ENCODE peak calls at places on chromosomes 12 and 14, in ten cellular contexts. One of them, this sample, is unnamed.

GRCh38 chr14:30808576-30808975 is 65.8 kb upstream of the COCH start:
- DNase-seq in caudate nucleus: no peak
- DNase-seq in activated CD8-positive, alpha-beta T cell treated with anti-CD3 and anti-CD28 coated beads, Interleukin-2, amount 10 ng/mL, durations not matched to agents 7 days and 5 days: no peak
- DNase-seq in lower lobe of right lung: no peak
- DNase-seq in activated CD4-positive, CD25-positive, alpha-beta regulatory T cell: no peak
- DNase-seq in M059J: peak
- DNase-seq in EH: peak
- DNase-seq in LoVo: no peak
- DNase-seq in brain microvascular endothelial cell: peak
- DNase-seq in transverse colon: no peak
- DNase-seq in this sample: no peak

GRCh38 chr12:130683080-130683479 is 33.0 kb downstream of the RIMBP2 start:
- DNase-seq in brain microvascular endothelial cell: no peak
- DNase-seq in EH: no peak
- DNase-seq in M059J: no peak
- DNase-seq in caudate nucleus: no peak
- DNase-seq in activated CD4-positive, CD25-positive, alpha-beta regulatory T cell: no peak
- DNase-seq in transverse colon: no peak
- DNase-seq in lower lobe of right lung: no peak
- DNase-seq in activated CD8-positive, alpha-beta T cell treated with anti-CD3 and anti-CD28 coated beads, Interleukin-2, amount 10 ng/mL, durations not matched to agents 7 days and 5 days: no peak
- DNase-seq in LoVo: no peak
- DNase-seq in this sample: no peak

GRCh38 chr12:19191563-19191962 is 62.0 kb downstream of the PLEKHA5 start:
- DNase-seq in brain microvascular endothelial cell: no peak
- DNase-seq in EH: no peak
- DNase-seq in LoVo: no peak
- DNase-seq in activated CD4-positive, CD25-positive, alpha-beta regulatory T cell: no peak
- DNase-seq in activated CD8-positive, alpha-beta T cell treated with anti-CD3 and anti-CD28 coated beads, Interleukin-2, amount 10 ng/mL, durations not matched to agents 7 days and 5 days: no peak
- DNase-seq in caudate nucleus: no peak
- DNase-seq in transverse colon: no peak
- DNase-seq in lower lobe of right lung: no peak
- DNase-seq in M059J: no peak
- DNase-seq in this sample: no peak

GRCh38 chr12:131189781-131190180 is 236.1 kb downstream of the ADGRD1 start:
- DNase-seq in M059J: no peak
- DNase-seq in LoVo: no peak
- DNase-seq in caudate nucleus: no peak
- DNase-seq in activated CD8-positive, alpha-beta T cell treated with anti-CD3 and anti-CD28 coated beads, Interleukin-2, amount 10 ng/mL, durations not matched to agents 7 days and 5 days: no peak
- DNase-seq in transverse colon: no peak
- DNase-seq in lower lobe of right lung: no peak
- DNase-seq in activated CD4-positive, CD25-positive, alpha-beta regulatory T cell: no peak
- DNase-seq in brain microvascular endothelial cell: no peak
- DNase-seq in EH: no peak
- DNase-seq in this sample: no peak

GRCh38 chr14:77268989-77269595 is 1.9 kb downstream of the NGB start:
- DNase-seq in EH: no peak
- DNase-seq in activated CD8-positive, alpha-beta T cell treated with anti-CD3 and anti-CD28 coated beads, Interleukin-2, amount 10 ng/mL, durations not matched to agents 7 days and 5 days: no peak
- DNase-seq in LoVo: no peak
- DNase-seq in transverse colon: no peak
- DNase-seq in caudate nucleus: no peak
- DNase-seq in activated CD4-positive, CD25-positive, alpha-beta regulatory T cell: no peak
- DNase-seq in brain microvascular endothelial cell: no peak
- DNase-seq in M059J: no peak
- DNase-seq in lower lobe of right lung: no peak
- DNase-seq in this sample: no peak

GRCh38 chr14:34502826-34503225 is 36.7 kb downstream of the EAPP start:
- DNase-seq in lower lobe of right lung: no peak
- DNase-seq in brain microvascular endothelial cell: peak
- DNase-seq in caudate nucleus: no peak
- DNase-seq in LoVo: no peak
- DNase-seq in transverse colon: no peak
- DNase-seq in activated CD4-positive, CD25-positive, alpha-beta regulatory T cell: no peak
- DNase-seq in M059J: no peak
- DNase-seq in activated CD8-positive, alpha-beta T cell treated with anti-CD3 and anti-CD28 coated beads, Interleukin-2, amount 10 ng/mL, durations not matched to agents 7 days and 5 days: no peak
- DNase-seq in EH: peak
- DNase-seq in this sample: no peak

GRCh38 chr14:23445773-23446172 is 10.3 kb upstream of the MYH7 start:
- DNase-seq in M059J: no peak
- DNase-seq in transverse colon: no peak
- DNase-seq in activated CD4-positive, CD25-positive, alpha-beta regulatory T cell: no peak
- DNase-seq in lower lobe of right lung: no peak
- DNase-seq in caudate nucleus: no peak
- DNase-seq in EH: no peak
- DNase-seq in activated CD8-positive, alpha-beta T cell treated with anti-CD3 and anti-CD28 coated beads, Interleukin-2, amount 10 ng/mL, durations not matched to agents 7 days and 5 days: no peak
- DNase-seq in LoVo: no peak
- DNase-seq in brain microvascular endothelial cell: no peak
- DNase-seq in this sample: no peak

GRCh38 chr12:49548822-49549648 is 10.2 kb downstream of the KCNH3 start:
- DNase-seq in caudate nucleus: no peak
- DNase-seq in lower lobe of right lung: no peak
- DNase-seq in LoVo: no peak
- DNase-seq in activated CD8-positive, alpha-beta T cell treated with anti-CD3 and anti-CD28 coated beads, Interleukin-2, amount 10 ng/mL, durations not matched to agents 7 days and 5 days: peak
- DNase-seq in brain microvascular endothelial cell: no peak
- DNase-seq in transverse colon: peak
- DNase-seq in EH: peak
- DNase-seq in M059J: no peak
- DNase-seq in activated CD4-positive, CD25-positive, alpha-beta regulatory T cell: no peak
- DNase-seq in this sample: no peak

GRCh38 chr12:70721216-70721615 is 84.0 kb upstream of the PTPRB start:
- DNase-seq in lower lobe of right lung: no peak
- DNase-seq in EH: no peak
- DNase-seq in LoVo: no peak
- DNase-seq in caudate nucleus: no peak
- DNase-seq in transverse colon: no peak
- DNase-seq in brain microvascular endothelial cell: no peak
- DNase-seq in activated CD4-positive, CD25-positive, alpha-beta regulatory T cell: no peak
- DNase-seq in M059J: no peak
- DNase-seq in activated CD8-positive, alpha-beta T cell treated with anti-CD3 and anti-CD28 coated beads, Interleukin-2, amount 10 ng/mL, durations not matched to agents 7 days and 5 days: no peak
- DNase-seq in this sample: no peak

GRCh38 chr14:54672688-54673087 is 105.8 kb downstream of the SAMD4A start:
- DNase-seq in transverse colon: no peak
- DNase-seq in caudate nucleus: no peak
- DNase-seq in lower lobe of right lung: no peak
- DNase-seq in brain microvascular endothelial cell: no peak
- DNase-seq in activated CD8-positive, alpha-beta T cell treated with anti-CD3 and anti-CD28 coated beads, Interleukin-2, amount 10 ng/mL, durations not matched to agents 7 days and 5 days: no peak
- DNase-seq in EH: no peak
- DNase-seq in activated CD4-positive, CD25-positive, alpha-beta regulatory T cell: no peak
- DNase-seq in LoVo: no peak
- DNase-seq in M059J: no peak
- DNase-seq in this sample: no peak

GRCh38 chr14:105128059-105128458 is 40.5 kb downstream of the JAG2 start:
- DNase-seq in lower lobe of right lung: no peak
- DNase-seq in LoVo: no peak
- DNase-seq in activated CD4-positive, CD25-positive, alpha-beta regulatory T cell: no peak
- DNase-seq in M059J: no peak
- DNase-seq in activated CD8-positive, alpha-beta T cell treated with anti-CD3 and anti-CD28 coated beads, Interleukin-2, amount 10 ng/mL, durations not matched to agents 7 days and 5 days: no peak
- DNase-seq in caudate nucleus: no peak
- DNase-seq in transverse colon: no peak
- DNase-seq in EH: no peak
- DNase-seq in brain microvascular endothelial cell: no peak
- DNase-seq in this sample: no peak

GRCh38 chr14:25537846-25538455 is 488.0 kb upstream of the STXBP6 start:
- DNase-seq in brain microvascular endothelial cell: no peak
- DNase-seq in LoVo: peak
- DNase-seq in caudate nucleus: no peak
- DNase-seq in activated CD8-positive, alpha-beta T cell treated with anti-CD3 and anti-CD28 coated beads, Interleukin-2, amount 10 ng/mL, durations not matched to agents 7 days and 5 days: peak
- DNase-seq in activated CD4-positive, CD25-positive, alpha-beta regulatory T cell: no peak
- DNase-seq in transverse colon: peak
- DNase-seq in M059J: peak
- DNase-seq in lower lobe of right lung: no peak
- DNase-seq in EH: no peak
- DNase-seq in this sample: peak

GRCh38 chr12:109795023-109795422 is 38.2 kb downstream of the TRPV4 start:
- DNase-seq in lower lobe of right lung: no peak
- DNase-seq in EH: peak
- DNase-seq in M059J: peak
- DNase-seq in activated CD4-positive, CD25-positive, alpha-beta regulatory T cell: no peak
- DNase-seq in transverse colon: no peak
- DNase-seq in caudate nucleus: no peak
- DNase-seq in LoVo: no peak
- DNase-seq in brain microvascular endothelial cell: peak
- DNase-seq in activated CD8-positive, alpha-beta T cell treated with anti-CD3 and anti-CD28 coated beads, Interleukin-2, amount 10 ng/mL, durations not matched to agents 7 days and 5 days: no peak
- DNase-seq in this sample: no peak

GRCh38 chr12:47408171-47408871 is 297.5 kb downstream of the RPAP3 start:
- DNase-seq in M059J: peak
- DNase-seq in EH: no peak
- DNase-seq in activated CD4-positive, CD25-positive, alpha-beta regulatory T cell: no peak
- DNase-seq in transverse colon: peak
- DNase-seq in caudate nucleus: no peak
- DNase-seq in lower lobe of right lung: no peak
- DNase-seq in brain microvascular endothelial cell: no peak
- DNase-seq in LoVo: peak
- DNase-seq in activated CD8-positive, alpha-beta T cell treated with anti-CD3 and anti-CD28 coated beads, Interleukin-2, amount 10 ng/mL, durations not matched to agents 7 days and 5 days: peak
- DNase-seq in this sample: no peak

GRCh38 chr14:22973217-22974032 is 8.9 kb downstream of the AJUBA start:
- DNase-seq in LoVo: no peak
- DNase-seq in caudate nucleus: no peak
- DNase-seq in M059J: peak
- DNase-seq in activated CD8-positive, alpha-beta T cell treated with anti-CD3 and anti-CD28 coated beads, Interleukin-2, amount 10 ng/mL, durations not matched to agents 7 days and 5 days: peak
- DNase-seq in brain microvascular endothelial cell: peak
- DNase-seq in activated CD4-positive, CD25-positive, alpha-beta regulatory T cell: no peak
- DNase-seq in EH: peak
- DNase-seq in lower lobe of right lung: no peak
- DNase-seq in transverse colon: peak
- DNase-seq in this sample: peak

GRCh38 chr12:113702796-113703195 is 231.1 kb upstream of the LHX5 start:
- DNase-seq in LoVo: no peak
- DNase-seq in transverse colon: no peak
- DNase-seq in caudate nucleus: no peak
- DNase-seq in EH: no peak
- DNase-seq in lower lobe of right lung: no peak
- DNase-seq in activated CD4-positive, CD25-positive, alpha-beta regulatory T cell: no peak
- DNase-seq in brain microvascular endothelial cell: no peak
- DNase-seq in M059J: no peak
- DNase-seq in activated CD8-positive, alpha-beta T cell treated with anti-CD3 and anti-CD28 coated beads, Interleukin-2, amount 10 ng/mL, durations not matched to agents 7 days and 5 days: no peak
- DNase-seq in this sample: no peak

GRCh38 chr12:34244608-34245007 is 222.3 kb downstream of the ALG10 start:
- DNase-seq in M059J: peak
- DNase-seq in caudate nucleus: no peak
- DNase-seq in transverse colon: no peak
- DNase-seq in EH: no peak
- DNase-seq in activated CD4-positive, CD25-positive, alpha-beta regulatory T cell: no peak
- DNase-seq in brain microvascular endothelial cell: no peak
- DNase-seq in LoVo: no peak
- DNase-seq in activated CD8-positive, alpha-beta T cell treated with anti-CD3 and anti-CD28 coated beads, Interleukin-2, amount 10 ng/mL, durations not matched to agents 7 days and 5 days: no peak
- DNase-seq in lower lobe of right lung: no peak
- DNase-seq in this sample: no peak

GRCh38 chr14:28767851-28768548 is 1.4 kb downstream of the FOXG1 start:
- DNase-seq in caudate nucleus: no peak
- DNase-seq in transverse colon: no peak
- DNase-seq in activated CD8-positive, alpha-beta T cell treated with anti-CD3 and anti-CD28 coated beads, Interleukin-2, amount 10 ng/mL, durations not matched to agents 7 days and 5 days: no peak
- DNase-seq in activated CD4-positive, CD25-positive, alpha-beta regulatory T cell: no peak
- DNase-seq in lower lobe of right lung: no peak
- DNase-seq in EH: no peak
- DNase-seq in brain microvascular endothelial cell: no peak
- DNase-seq in LoVo: no peak
- DNase-seq in M059J: peak
- DNase-seq in this sample: no peak

GRCh38 chr12:120110550-120111501 is 5.7 kb downstream of the RAB35 start:
- DNase-seq in lower lobe of right lung: peak
- DNase-seq in brain microvascular endothelial cell: no peak
- DNase-seq in transverse colon: peak
- DNase-seq in LoVo: no peak
- DNase-seq in activated CD4-positive, CD25-positive, alpha-beta regulatory T cell: peak
- DNase-seq in activated CD8-positive, alpha-beta T cell treated with anti-CD3 and anti-CD28 coated beads, Interleukin-2, amount 10 ng/mL, durations not matched to agents 7 days and 5 days: peak
- DNase-seq in EH: no peak
- DNase-seq in M059J: no peak
- DNase-seq in caudate nucleus: no peak
- DNase-seq in this sample: peak

GRCh38 chr14:91889477-91890211 is 22.3 kb upstream of the TC2N start:
- DNase-seq in caudate nucleus: no peak
- DNase-seq in lower lobe of right lung: no peak
- DNase-seq in M059J: no peak
- DNase-seq in activated CD4-positive, CD25-positive, alpha-beta regulatory T cell: no peak
- DNase-seq in LoVo: no peak
- DNase-seq in EH: no peak
- DNase-seq in transverse colon: peak
- DNase-seq in activated CD8-positive, alpha-beta T cell treated with anti-CD3 and anti-CD28 coated beads, Interleukin-2, amount 10 ng/mL, durations not matched to agents 7 days and 5 days: no peak
- DNase-seq in brain microvascular endothelial cell: no peak
- DNase-seq in this sample: peak

GRCh38 chr14:89327771-89328212 is 89.2 kb downstream of the FOXN3 start:
- DNase-seq in M059J: peak
- DNase-seq in EH: peak
- DNase-seq in lower lobe of right lung: no peak
- DNase-seq in caudate nucleus: no peak
- DNase-seq in activated CD8-positive, alpha-beta T cell treated with anti-CD3 and anti-CD28 coated beads, Interleukin-2, amount 10 ng/mL, durations not matched to agents 7 days and 5 days: no peak
- DNase-seq in transverse colon: no peak
- DNase-seq in LoVo: no peak
- DNase-seq in activated CD4-positive, CD25-positive, alpha-beta regulatory T cell: no peak
- DNase-seq in brain microvascular endothelial cell: no peak
- DNase-seq in this sample: no peak

GRCh38 chr14:103288076-103288766 is 45.8 kb upstream of the EIF5 start:
- DNase-seq in lower lobe of right lung: no peak
- DNase-seq in LoVo: no peak
- DNase-seq in activated CD8-positive, alpha-beta T cell treated with anti-CD3 and anti-CD28 coated beads, Interleukin-2, amount 10 ng/mL, durations not matched to agents 7 days and 5 days: no peak
- DNase-seq in brain microvascular endothelial cell: no peak
- DNase-seq in caudate nucleus: no peak
- DNase-seq in M059J: no peak
- DNase-seq in activated CD4-positive, CD25-positive, alpha-beta regulatory T cell: no peak
- DNase-seq in transverse colon: no peak
- DNase-seq in EH: no peak
- DNase-seq in this sample: peak

GRCh38 chr12:13179159-13180074 is 17.1 kb upstream of the EMP1 start:
- DNase-seq in lower lobe of right lung: peak
- DNase-seq in activated CD8-positive, alpha-beta T cell treated with anti-CD3 and anti-CD28 coated beads, Interleukin-2, amount 10 ng/mL, durations not matched to agents 7 days and 5 days: peak
- DNase-seq in EH: peak
- DNase-seq in transverse colon: peak
- DNase-seq in caudate nucleus: no peak
- DNase-seq in LoVo: peak
- DNase-seq in activated CD4-positive, CD25-positive, alpha-beta regulatory T cell: peak
- DNase-seq in M059J: peak
- DNase-seq in brain microvascular endothelial cell: peak
- DNase-seq in this sample: no peak

GRCh38 chr14:35384386-35385041 is 20.0 kb downstream of the NFKBIA start:
- DNase-seq in brain microvascular endothelial cell: peak
- DNase-seq in activated CD8-positive, alpha-beta T cell treated with anti-CD3 and anti-CD28 coated beads, Interleukin-2, amount 10 ng/mL, durations not matched to agents 7 days and 5 days: no peak
- DNase-seq in LoVo: no peak
- DNase-seq in M059J: peak
- DNase-seq in lower lobe of right lung: no peak
- DNase-seq in EH: peak
- DNase-seq in transverse colon: peak
- DNase-seq in caudate nucleus: no peak
- DNase-seq in activated CD4-positive, CD25-positive, alpha-beta regulatory T cell: no peak
- DNase-seq in this sample: no peak

GRCh38 chr12:58915634-58916033 is 4.7 kb downstream of the LRIG3 start:
- DNase-seq in M059J: peak
- DNase-seq in lower lobe of right lung: no peak
- DNase-seq in caudate nucleus: no peak
- DNase-seq in transverse colon: peak
- DNase-seq in EH: peak
- DNase-seq in brain microvascular endothelial cell: peak
- DNase-seq in activated CD4-positive, CD25-positive, alpha-beta regulatory T cell: no peak
- DNase-seq in activated CD8-positive, alpha-beta T cell treated with anti-CD3 and anti-CD28 coated beads, Interleukin-2, amount 10 ng/mL, durations not matched to agents 7 days and 5 days: no peak
- DNase-seq in LoVo: peak
- DNase-seq in this sample: no peak

GRCh38 chr12:103928736-103929050 is 1.5 kb upstream of the HSP90B1 start:
- DNase-seq in brain microvascular endothelial cell: no peak
- DNase-seq in LoVo: no peak
- DNase-seq in activated CD4-positive, CD25-positive, alpha-beta regulatory T cell: no peak
- DNase-seq in activated CD8-positive, alpha-beta T cell treated with anti-CD3 and anti-CD28 coated beads, Interleukin-2, amount 10 ng/mL, durations not matched to agents 7 days and 5 days: peak
- DNase-seq in lower lobe of right lung: peak
- DNase-seq in EH: no peak
- DNase-seq in transverse colon: peak
- DNase-seq in caudate nucleus: no peak
- DNase-seq in M059J: no peak
- DNase-seq in this sample: no peak

GRCh38 chr14:90443161-90444076 is 46.6 kb downstream of the CALM1 start:
- DNase-seq in brain microvascular endothelial cell: no peak
- DNase-seq in LoVo: no peak
- DNase-seq in activated CD4-positive, CD25-positive, alpha-beta regulatory T cell: no peak
- DNase-seq in transverse colon: no peak
- DNase-seq in activated CD8-positive, alpha-beta T cell treated with anti-CD3 and anti-CD28 coated beads, Interleukin-2, amount 10 ng/mL, durations not matched to agents 7 days and 5 days: no peak
- DNase-seq in lower lobe of right lung: no peak
- DNase-seq in caudate nucleus: no peak
- DNase-seq in M059J: no peak
- DNase-seq in EH: no peak
- DNase-seq in this sample: no peak

GRCh38 chr14:90522585-90523191 is 125.9 kb downstream of the CALM1 start:
- DNase-seq in EH: peak
- DNase-seq in activated CD8-positive, alpha-beta T cell treated with anti-CD3 and anti-CD28 coated beads, Interleukin-2, amount 10 ng/mL, durations not matched to agents 7 days and 5 days: no peak
- DNase-seq in caudate nucleus: no peak
- DNase-seq in LoVo: peak
- DNase-seq in activated CD4-positive, CD25-positive, alpha-beta regulatory T cell: no peak
- DNase-seq in M059J: peak
- DNase-seq in transverse colon: peak
- DNase-seq in lower lobe of right lung: peak
- DNase-seq in brain microvascular endothelial cell: no peak
- DNase-seq in this sample: no peak